ENCODE peak calls at places on chromosomes 1 and 21, in seven cellular contexts. Y is T-helper 1 cell, L is choroid plexus epithelial cell, R is amygdala, N is ELF-1, J is T47D, S is MV-4-11. M is an unnamed sample.

GRCh38 chr1:75725861-75726361 is 1.4 kb downstream of the ACADM start:
- DNase-seq in Y (no peak), R (no peak), N (peak; percentile 32), L (no peak), S (no peak), J (peak; percentile 41), M (peak; percentile 26)

GRCh38 chr1:190205713-190206112 is 272.0 kb downstream of the BRINP3 start:
- DNase-seq in N (no peak), R (no peak), J (no peak), Y (no peak), S (no peak), L (peak; percentile 41), M (no peak)

GRCh38 chr1:25566730-25567341 is 23.4 kb downstream of the LDLRAP1 start:
- DNase-seq in L (peak; percentile 97), N (peak; percentile 36), Y (no peak), J (peak; percentile 74), S (no peak), R (peak; percentile 50), M (no peak)

GRCh38 chr1:200894712-200895447 is at the start of gene INAVA:
- DNase-seq in Y (no peak), L (no peak), J (peak; percentile 85), R (no peak), S (no peak), N (peak; percentile 81), M (no peak)

GRCh38 chr1:94325379-94326302 is 88.3 kb upstream of the ARHGAP29 start:
- DNase-seq in S (no peak), N (no peak), J (peak; percentile 81), L (peak; percentile 99), R (no peak), Y (no peak), M (no peak)

GRCh38 chr1:156705321-156705917 is at the start of gene CRABP2:
- DNase-seq in J (peak; percentile 82), S (no peak), N (no peak), R (no peak), Y (no peak), L (peak; percentile 28), M (no peak)

GRCh38 chr1:54806931-54807611 is 5.9 kb upstream of the TTC22 start:
- DNase-seq in L (no peak), Y (no peak), R (no peak), N (no peak), J (no peak), S (peak; percentile 60), M (peak; percentile 75)

GRCh38 chr1:10691740-10692125 is 104.7 kb downstream of the CASZ1 start:
- DNase-seq in L (no peak), J (no peak), N (no peak), S (no peak), R (no peak), Y (no peak), M (no peak)

GRCh38 chr1:7827134-7827955 is 25.5 kb downstream of the UTS2 start:
- DNase-seq in L (no peak), J (no peak), S (no peak), R (no peak), Y (peak; percentile 14), N (peak; percentile 32), M (peak; percentile 70)

GRCh38 chr21:33033961-33034413 is 8.3 kb downstream of the OLIG2 start:
- DNase-seq in J (no peak), S (no peak), L (no peak), R (no peak), N (no peak), Y (no peak), M (no peak)

GRCh38 chr1:65792671-65793358 is at the start of gene PDE4B:
- DNase-seq in Y (no peak), S (no peak), N (peak; percentile 43), L (peak; percentile 27), R (no peak), J (no peak), M (no peak)

GRCh38 chr1:171844381-171844780 is 3.1 kb downstream of the DNM3 start:
- DNase-seq in N (no peak), R (no peak), S (no peak), J (no peak), L (no peak), Y (no peak), M (no peak)

GRCh38 chr1:217542837-217543236 is 88.1 kb downstream of the GPATCH2 start:
- DNase-seq in R (no peak), N (no peak), J (no peak), Y (no peak), L (no peak), S (no peak), M (no peak)

GRCh38 chr1:119783354-119784126 is 14.8 kb upstream of the HMGCS2 start:
- DNase-seq in Y (no peak), N (no peak), J (peak; percentile 29), S (peak; percentile 88), L (peak; percentile 81), R (no peak), M (peak; percentile 76)

GRCh38 chr1:2284932-2285331 is 56.8 kb downstream of the SKI start:
- DNase-seq in J (no peak), Y (no peak), L (no peak), R (no peak), N (no peak), S (no peak), M (no peak)

GRCh38 chr1:165454211-165454610 is 9.3 kb upstream of the RXRG start:
- DNase-seq in L (no peak), J (no peak), S (no peak), Y (no peak), N (no peak), R (no peak), M (no peak)

GRCh38 chr1:6580588-6581270 is 935 bp downstream of the ZBTB48 start:
- DNase-seq in R (no peak), S (peak; percentile 64), Y (no peak), J (no peak), L (no peak), N (peak; percentile 50), M (peak; percentile 95)

GRCh38 chr1:233075045-233075444 is 124.6 kb downstream of the NTPCR start:
- DNase-seq in J (no peak), L (peak; percentile 28), Y (no peak), S (no peak), R (no peak), N (no peak), M (no peak)

GRCh38 chr1:231628207-231628876 is 1.8 kb downstream of the DISC1 start:
- DNase-seq in S (no peak), L (peak; percentile 38), J (no peak), N (no peak), R (no peak), Y (no peak), M (no peak)

GRCh38 chr1:17866451-17867029 is 111.4 kb downstream of the ACTL8 start:
- DNase-seq in L (peak; percentile 83), R (no peak), S (no peak), J (no peak), Y (no peak), N (no peak), M (peak; percentile 25)

GRCh38 chr1:178542554-178543290 is 29.8 kb downstream of the TEX35 start:
- DNase-seq in L (peak; percentile 87), Y (peak; percentile 69), S (peak; percentile 67), N (peak; percentile 96), J (peak; percentile 88), R (peak; percentile 63), M (peak; percentile 93)

GRCh38 chr1:225691861-225692516 is 39.1 kb upstream of the ENAH start:
- DNase-seq in L (peak; percentile 70), J (no peak), R (no peak), S (no peak), Y (no peak), N (no peak), M (no peak)

GRCh38 chr21:35801388-35801787 is 258.9 kb downstream of the SETD4 start:
- DNase-seq in J (no peak), R (no peak), S (no peak), Y (no peak), N (no peak), L (no peak), M (no peak)

GRCh38 chr1:227604446-227604845 is 41.1 kb downstream of the ZNF678 start:
- DNase-seq in R (no peak), J (no peak), S (no peak), Y (no peak), N (no peak), L (peak; percentile 30), M (no peak)

GRCh38 chr1:44775930-44776748 is 799 bp downstream of the RPS8 start:
- DNase-seq in J (no peak), L (peak; percentile 37), Y (no peak), N (peak; percentile 34), R (no peak), S (no peak), M (peak; percentile 61)

GRCh38 chr1:154478639-154479038 is 23.4 kb upstream of the TDRD10 start:
- DNase-seq in Y (no peak), L (peak; percentile 49), J (peak; percentile 57), S (peak; percentile 79), N (no peak), R (no peak), M (peak; percentile 84)

GRCh38 chr21:42059141-42059540 is 12.0 kb upstream of the UMODL1 start:
- DNase-seq in R (no peak), N (no peak), L (no peak), S (no peak), J (no peak), Y (no peak), M (no peak)

GRCh38 chr1:183922197-183922596 is 115.3 kb downstream of the COLGALT2 start:
- DNase-seq in N (peak; percentile 8), S (no peak), J (peak; percentile 56), L (no peak), R (no peak), Y (no peak), M (no peak)

GRCh38 chr1:99674665-99675064 is 28.8 kb downstream of the PALMD start:
- DNase-seq in J (no peak), R (no peak), Y (no peak), S (no peak), L (no peak), N (no peak), M (no peak)

GRCh38 chr1:53256744-53257453 is 18.6 kb upstream of the MAGOH start:
- DNase-seq in L (no peak), N (no peak), Y (no peak), J (no peak), S (no peak), R (no peak), M (no peak)

GRCh38 chr1:16971330-16972209 is 8.8 kb downstream of the MFAP2 start:
- DNase-seq in Y (no peak), J (no peak), N (no peak), L (no peak), R (no peak), S (no peak), M (no peak)